ENCODE peak calls at places on chromosomes 1 and 21, in four cellular contexts. One of them, this sample, is unnamed.

GRCh38 chr1:110348771-110349170 is 9.6 kb downstream of the RBM15 start:
- DNase-seq in pancreas: no peak
- DNase-seq in fibroblast of mammary gland: no peak
- DNase-seq in Caco-2: no peak
- DNase-seq in this sample: peak

GRCh38 chr1:9239622-9240401 is 5.2 kb downstream of the H6PD start:
- DNase-seq in pancreas: no peak
- DNase-seq in Caco-2: no peak
- DNase-seq in fibroblast of mammary gland: peak
- DNase-seq in this sample: peak

GRCh38 chr1:209895709-209896108 is 42.3 kb upstream of the SYT14 start:
- DNase-seq in Caco-2: no peak
- DNase-seq in pancreas: no peak
- DNase-seq in fibroblast of mammary gland: peak
- DNase-seq in this sample: peak

GRCh38 chr1:96538883-96539282 is 182.7 kb upstream of the PTBP2 start:
- DNase-seq in Caco-2: no peak
- DNase-seq in fibroblast of mammary gland: peak
- DNase-seq in pancreas: no peak
- DNase-seq in this sample: peak

GRCh38 chr1:92029241-92029922 is 403 bp upstream of the EPHX4 start:
- DNase-seq in pancreas: no peak
- DNase-seq in fibroblast of mammary gland: no peak
- DNase-seq in Caco-2: no peak
- DNase-seq in this sample: no peak

GRCh38 chr1:55230654-55231053 is 15.5 kb upstream of the USP24 start:
- DNase-seq in fibroblast of mammary gland: no peak
- DNase-seq in Caco-2: no peak
- DNase-seq in pancreas: no peak
- DNase-seq in this sample: no peak

GRCh38 chr1:178645826-178646200 is 79.2 kb upstream of the RALGPS2 start:
- DNase-seq in fibroblast of mammary gland: peak
- DNase-seq in pancreas: no peak
- DNase-seq in Caco-2: no peak
- DNase-seq in this sample: peak

GRCh38 chr1:85464497-85465098 is 361 bp downstream of the DDAH1 start:
- DNase-seq in Caco-2: peak
- DNase-seq in fibroblast of mammary gland: peak
- DNase-seq in pancreas: peak
- DNase-seq in this sample: peak

GRCh38 chr21:34031835-34032370 is 41.5 kb upstream of the MRPS6 start:
- DNase-seq in fibroblast of mammary gland: no peak
- DNase-seq in Caco-2: no peak
- DNase-seq in pancreas: no peak
- DNase-seq in this sample: no peak

GRCh38 chr1:67355745-67356424 is 48.2 kb downstream of the IL12RB2 start:
- DNase-seq in fibroblast of mammary gland: peak
- DNase-seq in Caco-2: no peak
- DNase-seq in pancreas: no peak
- DNase-seq in this sample: peak

GRCh38 chr1:47934243-47934805 is 62.9 kb downstream of the TRABD2B start:
- DNase-seq in pancreas: peak
- DNase-seq in Caco-2: no peak
- DNase-seq in fibroblast of mammary gland: peak
- DNase-seq in this sample: peak

GRCh38 chr1:150577557-150578277 is 1.7 kb downstream of the MCL1 start:
- DNase-seq in pancreas: no peak
- DNase-seq in fibroblast of mammary gland: peak
- DNase-seq in Caco-2: no peak
- DNase-seq in this sample: peak

GRCh38 chr1:41333146-41333784 is 28.0 kb upstream of the FOXO6 start:
- DNase-seq in Caco-2: no peak
- DNase-seq in fibroblast of mammary gland: peak
- DNase-seq in pancreas: no peak
- DNase-seq in this sample: peak

GRCh38 chr1:37471345-37472231 is 2.8 kb upstream of the ZC3H12A start:
- DNase-seq in pancreas: peak
- DNase-seq in fibroblast of mammary gland: peak
- DNase-seq in Caco-2: no peak
- DNase-seq in this sample: peak

GRCh38 chr21:46125846-46126301 is 28.0 kb downstream of the COL6A2 start:
- DNase-seq in fibroblast of mammary gland: no peak
- DNase-seq in pancreas: no peak
- DNase-seq in Caco-2: peak
- DNase-seq in this sample: no peak

GRCh38 chr1:44371206-44371605 is 16.1 kb upstream of the ERI3 start:
- DNase-seq in pancreas: no peak
- DNase-seq in fibroblast of mammary gland: no peak
- DNase-seq in Caco-2: no peak
- DNase-seq in this sample: no peak

GRCh38 chr1:43540653-43541071 is 10.0 kb downstream of the PTPRF start:
- DNase-seq in pancreas: no peak
- DNase-seq in Caco-2: no peak
- DNase-seq in fibroblast of mammary gland: peak
- DNase-seq in this sample: no peak

GRCh38 chr1:52159033-52159789 is 17.3 kb downstream of the ZFYVE9 start:
- DNase-seq in Caco-2: no peak
- DNase-seq in fibroblast of mammary gland: peak
- DNase-seq in pancreas: no peak
- DNase-seq in this sample: no peak

GRCh38 chr1:209607102-209607794 is 23.7 kb downstream of the CAMK1G start:
- DNase-seq in Caco-2: no peak
- DNase-seq in fibroblast of mammary gland: peak
- DNase-seq in pancreas: no peak
- DNase-seq in this sample: peak

GRCh38 chr1:30876451-30877204 is 31.9 kb downstream of the SDC3 start:
- DNase-seq in Caco-2: no peak
- DNase-seq in pancreas: no peak
- DNase-seq in fibroblast of mammary gland: no peak
- DNase-seq in this sample: no peak

GRCh38 chr1:46613661-46614603 is 2.7 kb downstream of the MOB3C start:
- DNase-seq in fibroblast of mammary gland: peak
- DNase-seq in Caco-2: no peak
- DNase-seq in pancreas: peak
- DNase-seq in this sample: peak

GRCh38 chr1:42936309-42937078 is 22.2 kb downstream of the SLC2A1 start:
- DNase-seq in Caco-2: peak
- DNase-seq in fibroblast of mammary gland: peak
- DNase-seq in pancreas: no peak
- DNase-seq in this sample: peak

GRCh38 chr1:219085082-219085481 is 88.6 kb upstream of the LYPLAL1 start:
- DNase-seq in pancreas: no peak
- DNase-seq in Caco-2: no peak
- DNase-seq in fibroblast of mammary gland: peak
- DNase-seq in this sample: peak

GRCh38 chr1:230587056-230587455 is 55.2 kb upstream of the COG2 start:
- DNase-seq in pancreas: no peak
- DNase-seq in Caco-2: no peak
- DNase-seq in fibroblast of mammary gland: no peak
- DNase-seq in this sample: no peak

GRCh38 chr1:17032741-17033140 is 21.0 kb upstream of the ATP13A2 start:
- DNase-seq in Caco-2: no peak
- DNase-seq in fibroblast of mammary gland: peak
- DNase-seq in pancreas: no peak
- DNase-seq in this sample: peak

GRCh38 chr21:32794643-32795042 is 23.1 kb upstream of the PAXBP1 start:
- DNase-seq in fibroblast of mammary gland: no peak
- DNase-seq in pancreas: no peak
- DNase-seq in Caco-2: no peak
- DNase-seq in this sample: no peak

GRCh38 chr1:155961937-155962336 is 16.4 kb downstream of the ARHGEF2 start:
- DNase-seq in Caco-2: no peak
- DNase-seq in pancreas: no peak
- DNase-seq in fibroblast of mammary gland: peak
- DNase-seq in this sample: peak

DNA sequence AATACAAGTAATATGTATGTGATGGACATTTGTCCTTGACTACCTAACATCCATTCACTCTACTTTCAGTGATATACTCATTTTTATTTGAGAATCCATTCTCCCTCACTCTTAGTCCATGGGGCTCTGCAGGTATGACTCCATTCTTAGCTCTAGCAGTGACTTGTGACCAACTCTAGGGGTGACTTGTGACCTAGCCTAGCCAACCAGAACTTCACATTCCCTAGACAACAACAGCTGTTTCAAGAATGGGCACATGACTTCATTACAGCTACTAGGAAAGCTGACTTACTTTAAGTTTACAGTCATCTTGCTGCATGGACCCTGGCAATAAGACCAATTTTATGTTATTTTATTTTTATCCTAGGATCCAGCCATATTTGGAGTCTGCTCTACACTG is 23.6 kb upstream of the DDX59 start:
- DNase-seq in Caco-2: no peak
- DNase-seq in fibroblast of mammary gland: no peak
- DNase-seq in pancreas: no peak
- DNase-seq in this sample: no peak
- H3K4me3 ChIP-seq in Caco-2: no peak
- H3K4me3 ChIP-seq in fibroblast of mammary gland: no peak
- H3K4me3 ChIP-seq in pancreas: no peak
- H3K4me3 ChIP-seq in this sample: no peak

GRCh38 chr21:43624343-43624742 is 34.9 kb downstream of the HSF2BP start:
- DNase-seq in Caco-2: no peak
- DNase-seq in pancreas: no peak
- DNase-seq in fibroblast of mammary gland: no peak
- DNase-seq in this sample: no peak
- TF ChIP-seq CTCF in Caco-2: no peak
- TF ChIP-seq CTCF in pancreas: no peak
- TF ChIP-seq CTCF in fibroblast of mammary gland: no peak
- TF ChIP-seq CTCF in this sample: no peak

DNA sequence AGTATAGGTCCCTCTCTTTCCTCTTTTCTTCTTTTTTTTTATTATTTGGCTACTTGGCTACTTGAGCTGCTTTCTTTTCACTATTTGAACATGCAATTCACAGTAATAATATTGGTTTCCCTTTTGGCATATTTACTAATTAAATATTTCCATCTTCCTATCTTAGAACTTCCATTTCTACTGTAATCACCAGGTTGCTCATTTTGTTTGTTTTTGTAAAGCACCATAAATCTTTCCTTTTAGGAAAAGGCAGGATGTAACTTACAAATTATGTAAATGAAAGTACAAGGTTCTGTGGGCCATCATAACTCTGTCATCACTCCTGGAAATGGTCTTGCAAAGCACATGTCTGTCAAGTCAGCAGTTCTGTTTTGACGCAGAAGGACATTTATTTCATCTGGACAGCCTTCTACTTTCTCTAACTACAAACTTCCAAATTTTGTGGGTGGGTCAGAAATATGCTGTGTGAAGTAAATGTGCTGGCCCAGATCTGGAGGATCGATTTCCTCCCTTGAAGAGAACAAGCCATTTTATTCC is 71.7 kb upstream of the TNFSF18 start:
- DNase-seq in pancreas: no peak
- DNase-seq in fibroblast of mammary gland: peak
- DNase-seq in Caco-2: no peak
- DNase-seq in this sample: peak
- H3K4me3 ChIP-seq in pancreas: no peak
- H3K4me3 ChIP-seq in fibroblast of mammary gland: no peak
- H3K4me3 ChIP-seq in Caco-2: no peak
- H3K4me3 ChIP-seq in this sample: no peak

GRCh38 chr1:235635938-235636663 is 13.5 kb downstream of the GNG4 start:
- DNase-seq in pancreas: no peak
- DNase-seq in fibroblast of mammary gland: no peak
- DNase-seq in Caco-2: no peak
- DNase-seq in this sample: no peak
- TF ChIP-seq CTCF in pancreas: no peak
- TF ChIP-seq CTCF in fibroblast of mammary gland: no peak
- TF ChIP-seq CTCF in Caco-2: no peak
- TF ChIP-seq CTCF in this sample: peak

GRCh38 chr21:36149788-36150187 is 6.8 kb upstream of the DOP1B start:
- DNase-seq in Caco-2: no peak
- DNase-seq in pancreas: no peak
- DNase-seq in fibroblast of mammary gland: no peak
- DNase-seq in this sample: no peak
- H3K4me3 ChIP-seq in Caco-2: no peak
- H3K4me3 ChIP-seq in pancreas: no peak
- H3K4me3 ChIP-seq in fibroblast of mammary gland: no peak
- H3K4me3 ChIP-seq in this sample: no peak

DNA sequence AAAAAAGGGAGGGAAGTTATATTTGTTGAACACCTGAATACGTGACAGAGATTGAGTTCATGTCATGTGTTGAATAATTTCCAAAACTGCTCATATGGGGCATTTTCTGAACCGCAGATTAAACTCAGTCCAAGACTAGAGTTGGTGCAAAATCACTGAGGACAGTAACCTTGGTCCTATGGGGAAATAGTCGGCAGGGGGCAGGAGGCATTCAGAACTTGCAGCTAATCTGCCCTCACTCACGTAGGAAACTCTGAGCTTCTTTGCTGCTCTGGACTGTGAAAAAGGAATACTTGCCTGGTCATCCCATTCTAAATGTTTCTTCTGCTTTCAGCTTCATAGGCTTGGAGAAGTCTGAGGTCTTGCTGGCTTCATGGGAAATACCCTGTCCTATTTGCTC is 228.3 kb upstream of the ZP4 start:
- DNase-seq in pancreas: no peak
- DNase-seq in Caco-2: no peak
- DNase-seq in fibroblast of mammary gland: no peak
- DNase-seq in this sample: no peak
- TF ChIP-seq CTCF in pancreas: no peak
- TF ChIP-seq CTCF in Caco-2: no peak
- TF ChIP-seq CTCF in fibroblast of mammary gland: no peak
- TF ChIP-seq CTCF in this sample: no peak